ENCODE peak calls at places on chromosomes 13 and 19, in eight cellular contexts. One of them, this sample, is unnamed.

GRCh38 chr13:37277435-37278144 is 172.1 kb upstream of the CSNK1A1L start:
- DNase-seq in upper lobe of left lung: no peak
- DNase-seq in tibial artery: no peak
- DNase-seq in ovary: no peak
- DNase-seq in astrocyte of the spinal cord: no peak
- DNase-seq in lower lobe of right lung: no peak
- DNase-seq in CD8-positive, alpha-beta memory T cell: no peak
- DNase-seq in lower leg skin: no peak
- DNase-seq in this sample: no peak

GRCh38 chr13:94993608-94994007 is 281.3 kb upstream of the SOX21 start:
- DNase-seq in astrocyte of the spinal cord: no peak
- DNase-seq in lower lobe of right lung: no peak
- DNase-seq in CD8-positive, alpha-beta memory T cell: no peak
- DNase-seq in ovary: no peak
- DNase-seq in tibial artery: no peak
- DNase-seq in lower leg skin: no peak
- DNase-seq in upper lobe of left lung: no peak
- DNase-seq in this sample: no peak

GRCh38 chr13:94112227-94112626 is 367.3 kb downstream of the DCT start:
- DNase-seq in lower lobe of right lung: no peak
- DNase-seq in astrocyte of the spinal cord: peak; percentile 94
- DNase-seq in ovary: no peak
- DNase-seq in upper lobe of left lung: no peak
- DNase-seq in tibial artery: peak; percentile 28
- DNase-seq in lower leg skin: peak; percentile 26
- DNase-seq in CD8-positive, alpha-beta memory T cell: no peak
- DNase-seq in this sample: no peak

GRCh38 chr13:97310809-97311436 is 88.8 kb downstream of the MBNL2 start:
- DNase-seq in astrocyte of the spinal cord: no peak
- DNase-seq in ovary: no peak
- DNase-seq in lower lobe of right lung: no peak
- DNase-seq in upper lobe of left lung: no peak
- DNase-seq in CD8-positive, alpha-beta memory T cell: no peak
- DNase-seq in tibial artery: no peak
- DNase-seq in lower leg skin: no peak
- DNase-seq in this sample: no peak

GRCh38 chr13:34254366-34254765 is 436.4 kb downstream of the RFC3 start:
- DNase-seq in CD8-positive, alpha-beta memory T cell: no peak
- DNase-seq in astrocyte of the spinal cord: no peak
- DNase-seq in ovary: no peak
- DNase-seq in lower leg skin: no peak
- DNase-seq in upper lobe of left lung: no peak
- DNase-seq in lower lobe of right lung: no peak
- DNase-seq in tibial artery: no peak
- DNase-seq in this sample: no peak

GRCh38 chr19:45103200-45103624 is 10.2 kb downstream of the PPP1R37 start:
- DNase-seq in upper lobe of left lung: no peak
- DNase-seq in astrocyte of the spinal cord: no peak
- DNase-seq in ovary: peak; percentile 47
- DNase-seq in CD8-positive, alpha-beta memory T cell: peak; percentile 30
- DNase-seq in lower lobe of right lung: peak; percentile 65
- DNase-seq in lower leg skin: no peak
- DNase-seq in tibial artery: no peak
- DNase-seq in this sample: no peak

GRCh38 chr19:41321600-41322270 is 11.8 kb downstream of the CCDC97 start:
- DNase-seq in upper lobe of left lung: no peak
- DNase-seq in lower leg skin: peak; percentile 37
- DNase-seq in CD8-positive, alpha-beta memory T cell: no peak
- DNase-seq in tibial artery: no peak
- DNase-seq in lower lobe of right lung: no peak
- DNase-seq in ovary: peak; percentile 64
- DNase-seq in astrocyte of the spinal cord: peak; percentile 85
- DNase-seq in this sample: no peak

GRCh38 chr19:52331757-52332156 is 4.3 kb upstream of the ZNF610 start:
- DNase-seq in ovary: no peak
- DNase-seq in astrocyte of the spinal cord: peak; percentile 21
- DNase-seq in lower lobe of right lung: no peak
- DNase-seq in lower leg skin: no peak
- DNase-seq in upper lobe of left lung: no peak
- DNase-seq in tibial artery: no peak
- DNase-seq in CD8-positive, alpha-beta memory T cell: no peak
- DNase-seq in this sample: no peak

GRCh38 chr19:52343548-52343947 is 7.5 kb downstream of the ZNF610 start:
- DNase-seq in ovary: peak; percentile 39
- DNase-seq in CD8-positive, alpha-beta memory T cell: peak; percentile 25
- DNase-seq in upper lobe of left lung: no peak
- DNase-seq in lower lobe of right lung: no peak
- DNase-seq in lower leg skin: no peak
- DNase-seq in astrocyte of the spinal cord: no peak
- DNase-seq in tibial artery: peak; percentile 25
- DNase-seq in this sample: peak; percentile 25

GRCh38 chr13:20118268-20119140 is 42.3 kb downstream of the GJA3 start:
- DNase-seq in lower leg skin: no peak
- DNase-seq in astrocyte of the spinal cord: peak; percentile 36
- DNase-seq in lower lobe of right lung: peak; percentile 69
- DNase-seq in upper lobe of left lung: peak; percentile 89
- DNase-seq in tibial artery: no peak
- DNase-seq in ovary: peak; percentile 72
- DNase-seq in CD8-positive, alpha-beta memory T cell: peak; percentile 28
- DNase-seq in this sample: no peak

GRCh38 chr13:105920375-105920774 is 615.1 kb downstream of the EFNB2 start:
- DNase-seq in tibial artery: no peak
- DNase-seq in astrocyte of the spinal cord: peak; percentile 37
- DNase-seq in lower leg skin: no peak
- DNase-seq in lower lobe of right lung: no peak
- DNase-seq in upper lobe of left lung: no peak
- DNase-seq in CD8-positive, alpha-beta memory T cell: no peak
- DNase-seq in ovary: no peak
- DNase-seq in this sample: no peak

GRCh38 chr13:22926176-22927007 is 254.4 kb upstream of the SGCG start:
- DNase-seq in tibial artery: peak; percentile 77
- DNase-seq in lower lobe of right lung: peak; percentile 79
- DNase-seq in lower leg skin: peak; percentile 73
- DNase-seq in CD8-positive, alpha-beta memory T cell: no peak
- DNase-seq in astrocyte of the spinal cord: no peak
- DNase-seq in upper lobe of left lung: peak; percentile 92
- DNase-seq in ovary: peak; percentile 88
- DNase-seq in this sample: no peak

GRCh38 chr19:18225702-18226468 is at the start of gene PDE4C:
- DNase-seq in astrocyte of the spinal cord: no peak
- DNase-seq in lower leg skin: no peak
- DNase-seq in upper lobe of left lung: peak; percentile 83
- DNase-seq in CD8-positive, alpha-beta memory T cell: no peak
- DNase-seq in lower lobe of right lung: no peak
- DNase-seq in ovary: peak; percentile 55
- DNase-seq in tibial artery: no peak
- DNase-seq in this sample: no peak
- H3K4me3 ChIP-seq in astrocyte of the spinal cord: no peak within 1 kb of the TSS
- H3K4me3 ChIP-seq in lower leg skin: no peak within 1 kb of the TSS
- H3K4me3 ChIP-seq in upper lobe of left lung: no peak within 1 kb of the TSS
- H3K4me3 ChIP-seq in CD8-positive, alpha-beta memory T cell: no peak within 1 kb of the TSS
- H3K4me3 ChIP-seq in lower lobe of right lung: no peak within 1 kb of the TSS
- H3K4me3 ChIP-seq in ovary: no peak within 1 kb of the TSS
- H3K4me3 ChIP-seq in tibial artery: peak within 1 kb of the TSS; percentile 25
- H3K4me3 ChIP-seq in this sample: no peak within 1 kb of the TSS

DNA sequence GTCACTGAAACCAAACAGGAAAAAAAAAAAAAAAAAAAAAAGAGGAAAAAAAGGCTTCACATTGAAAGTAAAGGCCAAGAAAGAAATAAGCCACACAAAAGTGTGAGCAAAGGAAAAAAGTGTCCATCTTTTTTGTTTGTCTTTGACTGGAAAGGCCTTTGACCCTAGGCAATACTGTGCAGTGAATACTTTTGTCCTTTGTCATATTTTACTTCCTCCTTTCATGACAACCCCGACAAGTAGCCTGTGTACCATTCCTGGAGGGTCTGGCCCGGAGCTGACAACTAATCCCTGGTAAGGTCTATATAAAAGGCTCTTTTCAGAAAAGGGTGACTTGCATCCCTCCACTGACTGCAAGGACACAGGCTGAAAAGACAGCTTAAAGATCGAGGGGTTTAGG is 12.9 kb upstream of the MICU2 start:
- DNase-seq in CD8-positive, alpha-beta memory T cell: no peak
- DNase-seq in lower lobe of right lung: no peak
- DNase-seq in lower leg skin: no peak
- DNase-seq in upper lobe of left lung: no peak
- DNase-seq in ovary: no peak
- DNase-seq in tibial artery: no peak
- DNase-seq in astrocyte of the spinal cord: no peak
- DNase-seq in this sample: no peak
- H3K4me3 ChIP-seq in CD8-positive, alpha-beta memory T cell: no peak overlapping the region
- H3K4me3 ChIP-seq in lower lobe of right lung: no peak overlapping the region
- H3K4me3 ChIP-seq in lower leg skin: no peak overlapping the region
- H3K4me3 ChIP-seq in upper lobe of left lung: no peak overlapping the region
- H3K4me3 ChIP-seq in ovary: no peak overlapping the region
- H3K4me3 ChIP-seq in tibial artery: no peak overlapping the region
- H3K4me3 ChIP-seq in astrocyte of the spinal cord: no peak overlapping the region
- H3K4me3 ChIP-seq in this sample: no peak overlapping the region

DNA sequence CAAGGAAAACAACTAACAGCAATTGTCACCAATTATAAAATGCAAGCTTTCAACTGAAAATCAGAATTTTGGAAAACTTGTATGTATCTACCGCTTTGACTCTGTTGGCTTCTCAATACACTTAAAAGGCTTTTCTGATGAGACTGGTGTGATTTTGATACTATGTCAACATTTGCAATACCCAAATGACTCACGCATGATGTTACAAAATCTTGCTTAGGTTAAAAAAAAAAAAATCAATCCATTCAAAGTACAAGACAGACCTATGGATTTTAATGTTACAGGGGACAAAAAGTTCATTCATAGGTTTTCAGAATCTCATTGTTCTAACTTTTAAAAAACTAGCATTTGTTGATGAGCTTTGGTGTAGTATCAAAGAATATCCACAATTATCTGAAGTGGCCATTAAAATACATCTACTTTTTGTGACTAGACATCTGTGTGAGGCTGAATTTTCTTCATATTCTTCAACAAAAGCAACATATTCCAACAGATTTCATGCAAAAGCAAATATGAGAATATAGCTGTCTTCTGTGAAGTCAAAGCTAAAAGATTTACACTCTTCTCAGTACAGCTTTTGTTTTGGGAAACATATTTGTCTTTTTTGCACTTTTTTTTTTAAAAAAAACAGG is 10.7 kb downstream of the ELF1 start:
- DNase-seq in tibial artery: no peak
- DNase-seq in lower leg skin: no peak
- DNase-seq in ovary: no peak
- DNase-seq in upper lobe of left lung: no peak
- DNase-seq in astrocyte of the spinal cord: peak; percentile 72
- DNase-seq in lower lobe of right lung: no peak
- DNase-seq in CD8-positive, alpha-beta memory T cell: no peak
- DNase-seq in this sample: no peak
- H3K4me3 ChIP-seq in tibial artery: no peak overlapping the region
- H3K4me3 ChIP-seq in lower leg skin: no peak overlapping the region
- H3K4me3 ChIP-seq in ovary: no peak overlapping the region
- H3K4me3 ChIP-seq in upper lobe of left lung: no peak overlapping the region
- H3K4me3 ChIP-seq in astrocyte of the spinal cord: no peak overlapping the region
- H3K4me3 ChIP-seq in lower lobe of right lung: no peak overlapping the region
- H3K4me3 ChIP-seq in CD8-positive, alpha-beta memory T cell: peak overlapping the region; percentile 29
- H3K4me3 ChIP-seq in this sample: peak overlapping the region; percentile 37

GRCh38 chr13:108789476-108789875 is 160.1 kb downstream of the MYO16 start:
- DNase-seq in lower leg skin: no peak
- DNase-seq in CD8-positive, alpha-beta memory T cell: no peak
- DNase-seq in ovary: no peak
- DNase-seq in astrocyte of the spinal cord: no peak
- DNase-seq in tibial artery: no peak
- DNase-seq in upper lobe of left lung: no peak
- DNase-seq in lower lobe of right lung: no peak
- DNase-seq in this sample: no peak

GRCh38 chr13:108785844-108786243 is 156.4 kb downstream of the MYO16 start:
- DNase-seq in lower lobe of right lung: no peak
- DNase-seq in ovary: no peak
- DNase-seq in CD8-positive, alpha-beta memory T cell: no peak
- DNase-seq in lower leg skin: no peak
- DNase-seq in astrocyte of the spinal cord: no peak
- DNase-seq in tibial artery: no peak
- DNase-seq in upper lobe of left lung: no peak
- DNase-seq in this sample: no peak

GRCh38 chr13:108780706-108781105 is 151.3 kb downstream of the MYO16 start:
- DNase-seq in CD8-positive, alpha-beta memory T cell: no peak
- DNase-seq in astrocyte of the spinal cord: no peak
- DNase-seq in upper lobe of left lung: no peak
- DNase-seq in tibial artery: no peak
- DNase-seq in lower lobe of right lung: no peak
- DNase-seq in lower leg skin: no peak
- DNase-seq in ovary: no peak
- DNase-seq in this sample: no peak

GRCh38 chr13:108787709-108788394 is 158.4 kb downstream of the MYO16 start:
- DNase-seq in CD8-positive, alpha-beta memory T cell: no peak
- DNase-seq in tibial artery: no peak
- DNase-seq in lower leg skin: no peak
- DNase-seq in astrocyte of the spinal cord: no peak
- DNase-seq in upper lobe of left lung: no peak
- DNase-seq in lower lobe of right lung: no peak
- DNase-seq in ovary: no peak
- DNase-seq in this sample: no peak

DNA sequence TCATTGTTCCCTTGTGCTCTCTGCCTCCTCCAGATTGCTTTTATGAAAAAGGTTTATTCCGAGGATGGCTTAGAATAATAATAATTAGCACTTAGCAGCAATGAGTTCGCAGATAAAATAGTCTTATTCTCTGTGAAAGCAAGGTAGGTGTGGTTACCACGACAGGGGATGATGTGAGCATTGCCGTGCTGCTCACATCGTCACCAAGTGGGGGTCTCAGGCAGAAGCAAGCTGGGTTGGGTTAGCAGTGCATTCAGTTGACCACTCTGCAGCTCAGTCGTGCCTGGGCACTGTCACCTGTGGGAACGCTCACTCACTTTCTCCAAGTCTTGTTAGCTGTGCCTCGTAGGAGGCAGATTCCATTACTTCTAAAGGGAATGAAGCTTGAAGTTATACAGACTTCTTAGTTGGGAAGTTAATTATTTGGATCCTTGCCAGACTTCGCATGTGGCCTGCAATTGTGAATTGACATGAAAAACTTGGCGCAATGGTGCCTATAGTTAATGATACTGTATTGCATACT is 157.2 kb downstream of the MYO16 start:
- DNase-seq in astrocyte of the spinal cord: no peak
- DNase-seq in upper lobe of left lung: no peak
- DNase-seq in ovary: no peak
- DNase-seq in CD8-positive, alpha-beta memory T cell: no peak
- DNase-seq in tibial artery: no peak
- DNase-seq in lower lobe of right lung: no peak
- DNase-seq in lower leg skin: no peak
- DNase-seq in this sample: no peak
- H3K4me3 ChIP-seq in astrocyte of the spinal cord: no peak overlapping the region
- H3K4me3 ChIP-seq in upper lobe of left lung: no peak overlapping the region
- H3K4me3 ChIP-seq in ovary: no peak overlapping the region
- H3K4me3 ChIP-seq in CD8-positive, alpha-beta memory T cell: no peak overlapping the region
- H3K4me3 ChIP-seq in tibial artery: no peak overlapping the region
- H3K4me3 ChIP-seq in lower lobe of right lung: no peak overlapping the region
- H3K4me3 ChIP-seq in lower leg skin: no peak overlapping the region
- H3K4me3 ChIP-seq in this sample: no peak overlapping the region